ENCODE peak calls at places on chromosomes 5 and 9, in four cellular contexts. One of them, this sample, is unnamed.

GRCh38 chr5:81189875-81190467 is 43.2 kb upstream of the CKMT2 start:
- DNase-seq in progenitor cell of endocrine pancreas: no peak
- DNase-seq in WTC11: no peak
- DNase-seq in OCI-LY7: no peak
- DNase-seq in this sample: no peak

GRCh38 chr5:1294839-1295649 is at the start of gene TERT:
- DNase-seq in progenitor cell of endocrine pancreas: peak
- DNase-seq in WTC11: peak
- DNase-seq in OCI-LY7: peak
- DNase-seq in this sample: peak

GRCh38 chr9:114112778-114113585 is 13.9 kb upstream of the KIF12 start:
- DNase-seq in progenitor cell of endocrine pancreas: no peak
- DNase-seq in WTC11: no peak
- DNase-seq in OCI-LY7: no peak
- DNase-seq in this sample: no peak

GRCh38 chr9:37446401-37446800 is 18.8 kb downstream of the ZBTB5 start:
- DNase-seq in progenitor cell of endocrine pancreas: no peak
- DNase-seq in WTC11: no peak
- DNase-seq in OCI-LY7: no peak
- DNase-seq in this sample: no peak

GRCh38 chr9:95729669-95730368 is 145.7 kb upstream of the ERCC6L2 start:
- DNase-seq in progenitor cell of endocrine pancreas: no peak
- DNase-seq in WTC11: no peak
- DNase-seq in OCI-LY7: no peak
- DNase-seq in this sample: no peak

GRCh38 chr5:37111426-37112382 is 137.5 kb downstream of the CPLANE1 start:
- DNase-seq in progenitor cell of endocrine pancreas: no peak
- DNase-seq in WTC11: no peak
- DNase-seq in OCI-LY7: no peak
- DNase-seq in this sample: no peak

GRCh38 chr5:96880402-96881164 is 4.3 kb downstream of the ERAP2 start:
- DNase-seq in progenitor cell of endocrine pancreas: no peak
- DNase-seq in WTC11: no peak
- DNase-seq in OCI-LY7: no peak
- DNase-seq in this sample: no peak

GRCh38 chr5:32810812-32811211 is 99.7 kb downstream of the NPR3 start:
- DNase-seq in progenitor cell of endocrine pancreas: no peak
- DNase-seq in WTC11: no peak
- DNase-seq in OCI-LY7: no peak
- DNase-seq in this sample: no peak

GRCh38 chr5:88675758-88676636 is 207.0 kb downstream of the MEF2C start:
- DNase-seq in progenitor cell of endocrine pancreas: no peak
- DNase-seq in WTC11: peak
- DNase-seq in OCI-LY7: peak
- DNase-seq in this sample: peak

GRCh38 chr9:20479419-20480155 is 142.7 kb downstream of the MLLT3 start:
- DNase-seq in progenitor cell of endocrine pancreas: no peak
- DNase-seq in WTC11: no peak
- DNase-seq in OCI-LY7: no peak
- DNase-seq in this sample: no peak

GRCh38 chr5:140312067-140312790 is 9.3 kb upstream of the PFDN1 start:
- DNase-seq in progenitor cell of endocrine pancreas: no peak
- DNase-seq in WTC11: no peak
- DNase-seq in OCI-LY7: no peak
- DNase-seq in this sample: no peak

GRCh38 chr9:113602126-113603119 is 138.9 kb downstream of the RGS3 start:
- DNase-seq in progenitor cell of endocrine pancreas: no peak
- DNase-seq in WTC11: peak
- DNase-seq in OCI-LY7: peak
- DNase-seq in this sample: no peak

GRCh38 chr5:66306105-66306843 is 162.2 kb downstream of the SREK1 start:
- DNase-seq in progenitor cell of endocrine pancreas: no peak
- DNase-seq in WTC11: peak
- DNase-seq in OCI-LY7: peak
- DNase-seq in this sample: peak

GRCh38 chr9:88056876-88057275 is 81.4 kb downstream of the SPATA31C2 start:
- DNase-seq in progenitor cell of endocrine pancreas: no peak
- DNase-seq in WTC11: no peak
- DNase-seq in OCI-LY7: no peak
- DNase-seq in this sample: no peak

GRCh38 chr5:55232194-55232984 is 1.0 kb downstream of the CCNO start:
- DNase-seq in progenitor cell of endocrine pancreas: peak
- DNase-seq in WTC11: peak
- DNase-seq in OCI-LY7: no peak
- DNase-seq in this sample: peak

GRCh38 chr5:113213551-113213971 is 221.2 kb downstream of the TSSK1B start:
- DNase-seq in progenitor cell of endocrine pancreas: no peak
- DNase-seq in WTC11: no peak
- DNase-seq in OCI-LY7: no peak
- DNase-seq in this sample: no peak

GRCh38 chr9:69093471-69094103 is 58.0 kb downstream of the FXN start:
- DNase-seq in progenitor cell of endocrine pancreas: no peak
- DNase-seq in WTC11: no peak
- DNase-seq in OCI-LY7: no peak
- DNase-seq in this sample: no peak

GRCh38 chr9:36208521-36209253 is 18.0 kb downstream of the CLTA start:
- DNase-seq in progenitor cell of endocrine pancreas: no peak
- DNase-seq in WTC11: no peak
- DNase-seq in OCI-LY7: no peak
- DNase-seq in this sample: no peak

GRCh38 chr5:14913141-14913540 is 41.6 kb upstream of the ANKH start:
- DNase-seq in progenitor cell of endocrine pancreas: no peak
- DNase-seq in WTC11: no peak
- DNase-seq in OCI-LY7: no peak
- DNase-seq in this sample: no peak

GRCh38 chr5:167229751-167230150 is 1061.7 kb upstream of the WWC1 start:
- DNase-seq in progenitor cell of endocrine pancreas: no peak
- DNase-seq in WTC11: no peak
- DNase-seq in OCI-LY7: no peak
- DNase-seq in this sample: no peak

DNA sequence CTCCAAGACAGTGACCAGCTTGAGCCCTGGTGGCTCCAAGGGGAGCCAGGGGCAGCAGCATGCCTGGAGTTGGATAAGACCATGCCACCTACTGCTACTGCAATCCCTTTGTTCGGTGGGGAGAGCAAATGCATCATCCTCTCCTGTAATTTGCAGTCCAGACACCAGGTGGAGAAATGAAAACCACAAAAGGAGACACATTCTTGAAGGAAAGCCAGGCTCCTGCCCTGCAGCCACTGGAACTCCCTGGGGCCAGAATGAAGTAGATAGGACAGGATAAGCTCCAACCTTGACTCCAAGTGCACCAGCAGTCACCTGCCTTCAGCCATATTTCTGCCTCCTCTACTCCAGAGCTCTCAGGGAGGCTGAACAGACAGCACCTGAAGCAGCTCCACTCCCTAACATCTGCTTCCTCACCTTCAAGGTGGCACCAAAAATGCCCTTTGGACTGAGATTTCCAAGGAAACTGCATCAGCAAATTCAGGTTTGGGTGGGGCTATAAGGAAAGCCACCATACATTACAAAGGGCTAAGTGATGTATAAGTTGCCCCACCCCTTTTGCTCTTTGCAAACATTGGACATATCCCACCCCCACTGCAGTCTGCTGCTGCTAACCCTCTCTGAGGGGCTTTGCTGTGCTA is 65.0 kb upstream of the IQGAP2 start:
- DNase-seq in progenitor cell of endocrine pancreas: peak
- DNase-seq in WTC11: peak
- DNase-seq in OCI-LY7: peak
- DNase-seq in this sample: peak
- TF ChIP-seq CTCF in progenitor cell of endocrine pancreas: peak
- TF ChIP-seq CTCF in WTC11: peak
- TF ChIP-seq CTCF in OCI-LY7: peak
- TF ChIP-seq CTCF in this sample: peak

GRCh38 chr5:137880313-137880712 is 8.9 kb upstream of the PKD2L2 start:
- DNase-seq in progenitor cell of endocrine pancreas: no peak
- DNase-seq in WTC11: no peak
- DNase-seq in OCI-LY7: no peak
- DNase-seq in this sample: no peak
- TF ChIP-seq CTCF in progenitor cell of endocrine pancreas: no peak
- TF ChIP-seq CTCF in WTC11: no peak
- TF ChIP-seq CTCF in OCI-LY7: no peak
- TF ChIP-seq CTCF in this sample: no peak

GRCh38 chr9:23693374-23693773 is 132.7 kb downstream of the ELAVL2 start:
- DNase-seq in progenitor cell of endocrine pancreas: no peak
- DNase-seq in WTC11: no peak
- DNase-seq in OCI-LY7: no peak
- DNase-seq in this sample: no peak
- TF ChIP-seq CTCF in progenitor cell of endocrine pancreas: no peak
- TF ChIP-seq CTCF in WTC11: no peak
- TF ChIP-seq CTCF in OCI-LY7: no peak
- TF ChIP-seq CTCF in this sample: no peak

GRCh38 chr5:141211-141610 is 49.2 kb downstream of the PLEKHG4B start:
- DNase-seq in progenitor cell of endocrine pancreas: no peak
- DNase-seq in WTC11: no peak
- DNase-seq in OCI-LY7: no peak
- DNase-seq in this sample: no peak

GRCh38 chr5:141761-142160 is 49.5 kb upstream of the LRRC14B start:
- DNase-seq in progenitor cell of endocrine pancreas: no peak
- DNase-seq in WTC11: no peak
- DNase-seq in OCI-LY7: no peak
- DNase-seq in this sample: no peak

GRCh38 chr5:140443-140829 is 48.5 kb downstream of the PLEKHG4B start:
- DNase-seq in progenitor cell of endocrine pancreas: no peak
- DNase-seq in WTC11: no peak
- DNase-seq in OCI-LY7: no peak
- DNase-seq in this sample: no peak

GRCh38 chr5:143041-143440 is 48.3 kb upstream of the LRRC14B start:
- DNase-seq in progenitor cell of endocrine pancreas: no peak
- DNase-seq in WTC11: no peak
- DNase-seq in OCI-LY7: no peak
- DNase-seq in this sample: no peak

GRCh38 chr5:142246-142810 is 49.0 kb upstream of the LRRC14B start:
- DNase-seq in progenitor cell of endocrine pancreas: no peak
- DNase-seq in WTC11: no peak
- DNase-seq in OCI-LY7: no peak
- DNase-seq in this sample: no peak
- TF ChIP-seq CTCF in progenitor cell of endocrine pancreas: no peak
- TF ChIP-seq CTCF in WTC11: no peak
- TF ChIP-seq CTCF in OCI-LY7: no peak
- TF ChIP-seq CTCF in this sample: no peak

GRCh38 chr9:98536542-98537173 is 172.1 kb downstream of the GABBR2 start:
- DNase-seq in progenitor cell of endocrine pancreas: no peak
- DNase-seq in WTC11: peak
- DNase-seq in OCI-LY7: peak
- DNase-seq in this sample: no peak

GRCh38 chr9:98539954-98540353 is 168.8 kb downstream of the GABBR2 start:
- DNase-seq in progenitor cell of endocrine pancreas: no peak
- DNase-seq in WTC11: no peak
- DNase-seq in OCI-LY7: no peak
- DNase-seq in this sample: no peak

GRCh38 chr9:98540476-98540875 is 168.3 kb downstream of the GABBR2 start:
- DNase-seq in progenitor cell of endocrine pancreas: no peak
- DNase-seq in WTC11: no peak
- DNase-seq in OCI-LY7: no peak
- DNase-seq in this sample: no peak

GRCh38 chr9:98538626-98539031 is 170.1 kb downstream of the GABBR2 start:
- DNase-seq in progenitor cell of endocrine pancreas: no peak
- DNase-seq in WTC11: no peak
- DNase-seq in OCI-LY7: no peak
- DNase-seq in this sample: no peak

DNA sequence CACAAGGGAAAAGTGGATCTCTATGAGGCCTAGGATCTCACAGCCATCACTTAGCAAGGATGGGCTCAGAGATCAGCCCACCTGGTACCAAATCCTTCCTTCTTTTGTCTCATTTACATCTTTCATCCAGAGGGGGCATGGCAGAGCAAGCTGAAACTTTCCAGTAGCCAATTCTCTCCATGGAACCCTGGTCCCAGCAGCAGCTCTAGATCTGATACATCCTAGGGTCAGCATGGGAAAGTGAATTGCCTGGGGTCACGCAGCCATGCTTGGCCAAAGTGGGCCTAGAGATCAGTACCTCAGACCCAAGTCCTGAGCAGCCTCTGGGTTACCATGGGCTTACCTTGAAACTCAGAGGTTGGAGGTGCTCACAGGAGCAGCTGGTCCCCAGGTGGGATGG is 170.5 kb downstream of the GABBR2 start:
- DNase-seq in progenitor cell of endocrine pancreas: no peak
- DNase-seq in WTC11: no peak
- DNase-seq in OCI-LY7: no peak
- DNase-seq in this sample: no peak
- TF ChIP-seq CTCF in progenitor cell of endocrine pancreas: no peak
- TF ChIP-seq CTCF in WTC11: no peak
- TF ChIP-seq CTCF in OCI-LY7: no peak
- TF ChIP-seq CTCF in this sample: no peak

This sample was measured in neural crest cell.